ENCODE peak calls at places on chromosomes 5 and 9, in seven cellular contexts. W is GM23338, H is kidney, B is A549, P is RWPE2, G is Peyer's patch, U is choroid plexus epithelial cell. X is an unnamed sample.

GRCh38 chr9:129109952-129110739 is 447 bp downstream of the CRAT start:
- DNase-seq in P (no peak), H (peak), U (no peak), B (peak), G (no peak), W (peak), X (no peak)

GRCh38 chr5:59608745-59609144 is 284.8 kb downstream of the PDE4D start:
- DNase-seq in U (peak), P (no peak), B (no peak), H (no peak), W (no peak), G (no peak), X (no peak)

GRCh38 chr9:89734561-89734960 is 129.7 kb downstream of the GADD45G start:
- DNase-seq in U (no peak), G (no peak), W (no peak), H (peak), B (no peak), P (no peak), X (no peak)

GRCh38 chr9:114591206-114591853 is 3.8 kb downstream of the ATP6V1G1 start:
- DNase-seq in U (peak), G (no peak), B (no peak), P (no peak), W (no peak), H (no peak), X (no peak)

GRCh38 chr5:40689442-40689841 is 9.7 kb downstream of the PTGER4 start:
- DNase-seq in U (peak), W (no peak), B (peak), G (no peak), H (no peak), P (no peak), X (peak)

GRCh38 chr9:14321517-14322125 is 7.7 kb upstream of the NFIB start:
- DNase-seq in U (peak), B (no peak), P (no peak), H (no peak), G (no peak), W (peak), X (no peak)

GRCh38 chr5:112411903-112412302 is 7.2 kb downstream of the EPB41L4A start:
- DNase-seq in H (no peak), W (no peak), G (no peak), B (no peak), P (no peak), U (no peak), X (no peak)

GRCh38 chr9:97809666-97810344 is 43.2 kb upstream of the FOXE1 start:
- DNase-seq in G (no peak), W (peak), U (no peak), H (no peak), B (no peak), P (no peak), X (no peak)

GRCh38 chr5:127358782-127359181 is 68.2 kb downstream of the MEGF10 start:
- DNase-seq in B (no peak), W (no peak), P (no peak), G (no peak), U (peak), H (no peak), X (no peak)

GRCh38 chr9:93345630-93346239 is 105.8 kb upstream of the FAM120A start:
- DNase-seq in P (no peak), B (no peak), G (no peak), U (no peak), H (no peak), W (no peak), X (no peak)

GRCh38 chr9:105359899-105360298 is 87.9 kb upstream of the FSD1L start:
- DNase-seq in P (no peak), B (no peak), H (no peak), W (no peak), G (no peak), U (peak), X (peak)

GRCh38 chr5:132055808-132056609 is 4.4 kb upstream of the IL3 start:
- DNase-seq in U (no peak), G (peak), H (peak), P (peak), B (no peak), W (no peak), X (no peak)

GRCh38 chr5:135999396-136000139 is 29.2 kb upstream of the TGFBI start:
- DNase-seq in G (no peak), P (no peak), U (peak), W (no peak), B (peak), H (no peak), X (no peak)

GRCh38 chr5:149853019-149853648 is 91.5 kb downstream of the PDE6A start:
- DNase-seq in B (peak), P (no peak), U (peak), H (no peak), G (peak), W (peak), X (peak)

GRCh38 chr9:33187519-33188218 is 20.5 kb upstream of the B4GALT1 start:
- DNase-seq in H (no peak), G (no peak), U (peak), W (no peak), B (no peak), P (no peak), X (peak)

GRCh38 chr5:68178579-68178978 is 37.0 kb upstream of the PIK3R1 start:
- DNase-seq in G (no peak), P (peak), H (no peak), U (peak), B (peak), W (no peak), X (no peak)

GRCh38 chr5:78151594-78152271 is 142.8 kb downstream of the AP3B1 start:
- DNase-seq in U (no peak), W (no peak), P (no peak), B (no peak), H (no peak), G (no peak), X (no peak)

GRCh38 chr5:180739958-180740357 is at the start of gene OR2Y1:
- DNase-seq in U (no peak), W (no peak), P (no peak), G (no peak), B (no peak), H (no peak), X (no peak)

GRCh38 chr5:171534009-171534895 is 114.8 kb downstream of the FGF18 start:
- DNase-seq in W (no peak), P (no peak), U (no peak), G (no peak), B (no peak), H (no peak), X (no peak)

GRCh38 chr5:44389410-44389879 is at the start of gene FGF10:
- DNase-seq in W (peak), G (no peak), P (no peak), U (no peak), H (peak), B (no peak), X (no peak)

GRCh38 chr9:134773842-134774241 is 106.8 kb upstream of the FCN2 start:
- DNase-seq in B (no peak), G (no peak), W (no peak), U (no peak), H (no peak), P (no peak), X (no peak)

GRCh38 chr9:6680797-6681146 is 35.2 kb upstream of the GLDC start:
- DNase-seq in P (peak), U (peak), B (peak), W (peak), H (peak), G (peak), X (no peak)

GRCh38 chr5:138065102-138065501 is 18.7 kb upstream of the WNT8A start:
- DNase-seq in W (peak), B (peak), U (no peak), G (no peak), H (no peak), P (no peak), X (no peak)

GRCh38 chr9:105483618-105484017 is 35.8 kb downstream of the FSD1L start:
- DNase-seq in H (no peak), B (no peak), G (no peak), W (no peak), P (no peak), U (no peak), X (no peak)

GRCh38 chr9:92393686-92394085 is 10.7 kb downstream of the OGN start:
- DNase-seq in B (no peak), P (no peak), U (no peak), G (no peak), H (no peak), W (no peak), X (no peak)

GRCh38 chr5:178538624-178539344 is 51.4 kb downstream of the COL23A1 start:
- DNase-seq in H (peak), W (no peak), U (peak), B (no peak), G (no peak), P (no peak), X (peak)

GRCh38 chr5:122259995-122260394 is 52.0 kb upstream of the SNCAIP start:
- DNase-seq in P (no peak), H (peak), U (peak), G (no peak), W (no peak), B (peak), X (no peak)

GRCh38 chr5:41883243-41883642 is 13.0 kb upstream of the OXCT1 start:
- DNase-seq in G (no peak), U (no peak), W (no peak), H (peak), P (no peak), B (no peak), X (no peak)

GRCh38 chr5:149445739-149446369 is 66.8 kb upstream of the IL17B start:
- DNase-seq in U (peak), W (no peak), P (no peak), H (no peak), B (peak), G (no peak), X (peak)

GRCh38 chr9:133161542-133161950 is 2.2 kb downstream of the GBGT1 start:
- DNase-seq in U (no peak), H (no peak), W (no peak), P (no peak), G (no peak), B (no peak), X (no peak)
- H3K4me3 ChIP-seq in U (no peak), H (no peak), W (no peak), P (no peak), G (no peak), B (no peak), X (no peak)

GRCh38 chr5:73236541-73237128 is 63.6 kb downstream of the TMEM174 start:
- DNase-seq in H (no peak), B (no peak), W (no peak), U (no peak), G (no peak), P (no peak), X (no peak)

GRCh38 chr5:73233053-73233460 is 60.1 kb downstream of the TMEM174 start:
- DNase-seq in H (no peak), W (no peak), G (no peak), U (no peak), P (no peak), B (no peak), X (no peak)

GRCh38 chr5:73233461-73234151 is 60.6 kb downstream of the TMEM174 start:
- DNase-seq in W (peak), G (no peak), B (no peak), P (no peak), U (peak), H (peak), X (no peak)

GRCh38 chr5:73232266-73233041 is 59.5 kb downstream of the TMEM174 start:
- DNase-seq in W (peak), G (no peak), P (no peak), H (no peak), B (no peak), U (no peak), X (no peak)

DNA sequence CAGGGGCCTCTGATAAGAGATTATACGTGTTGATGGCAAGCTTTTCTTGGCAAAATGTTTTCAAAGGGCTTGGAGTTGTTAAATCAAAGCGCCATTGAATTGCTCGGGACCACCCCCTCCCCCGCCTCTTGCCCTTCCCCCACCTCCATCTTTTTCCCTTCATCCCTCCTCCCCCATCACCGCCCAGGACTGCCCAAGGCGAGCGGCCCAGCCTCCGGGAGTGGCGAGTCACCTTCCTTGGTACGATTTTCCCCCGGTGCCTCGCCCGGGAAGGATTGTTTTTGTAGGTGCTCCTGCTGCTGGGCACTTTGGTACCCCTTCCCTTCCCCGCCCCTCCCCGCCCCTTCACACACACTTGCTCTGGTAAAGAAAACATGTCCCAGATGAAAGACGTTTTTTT is 61.2 kb downstream of the TMEM174 start:
- DNase-seq in B (no peak), U (no peak), G (no peak), W (peak), H (no peak), P (no peak), X (no peak)
- H3K4me3 ChIP-seq in B (no peak), U (peak), G (peak), W (peak), H (peak), P (no peak), X (no peak)

DNA sequence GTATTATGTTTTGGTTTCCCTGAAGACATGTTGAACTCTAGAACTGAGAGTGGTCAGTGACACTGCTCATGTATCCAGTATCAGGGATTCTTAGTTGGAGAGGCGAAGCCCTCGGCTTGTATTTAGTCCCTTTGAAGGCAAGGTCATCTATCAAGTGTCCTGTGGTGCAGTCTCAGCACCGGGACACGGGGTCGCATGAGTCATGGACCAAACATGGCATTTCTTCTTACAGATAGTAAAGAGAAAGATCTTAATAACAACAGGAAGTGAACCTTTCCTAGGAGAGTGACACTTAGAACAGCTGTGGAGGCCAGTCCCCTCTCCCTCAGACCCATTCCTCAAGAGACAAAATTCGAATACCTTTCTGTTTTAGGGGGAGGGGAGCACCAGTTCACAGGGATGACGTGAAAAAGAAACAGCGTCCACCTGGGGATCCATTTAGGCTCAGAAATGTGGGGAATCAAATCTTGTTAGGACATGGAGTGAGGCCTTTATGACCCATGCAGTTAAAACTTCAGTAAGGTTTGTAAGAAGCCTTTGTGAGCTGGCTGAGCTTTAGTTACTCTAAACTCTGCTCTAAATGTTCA is 86.5 kb downstream of the ADGRV1 start:
- DNase-seq in B (peak), H (no peak), W (peak), U (peak), P (no peak), G (no peak), X (no peak)
- H3K4me3 ChIP-seq in B (no peak), H (no peak), W (no peak), U (no peak), P (no peak), G (no peak), X (no peak)

DNA sequence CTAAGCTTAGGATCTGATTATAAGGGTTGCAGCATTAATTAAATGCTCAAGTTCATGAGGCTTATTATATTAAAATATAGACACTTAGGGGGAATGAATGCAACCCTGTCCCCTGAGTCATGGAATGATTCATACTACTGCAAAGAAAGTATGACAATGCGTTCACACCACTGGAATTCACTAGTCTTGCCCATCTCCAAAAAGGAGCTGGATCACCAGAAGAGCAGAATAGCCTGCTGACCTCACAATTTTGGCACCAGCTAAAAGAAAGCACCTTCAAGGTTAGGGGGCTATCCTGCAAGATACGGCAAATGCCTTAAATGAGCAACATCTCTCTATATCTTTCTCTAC is 32.0 kb upstream of the TMED7 start:
- DNase-seq in U (peak), H (no peak), B (peak), G (no peak), W (no peak), P (no peak), X (peak)
- H3K4me3 ChIP-seq in U (no peak), H (no peak), B (no peak), G (no peak), W (no peak), P (no peak), X (no peak)

X was measured in astrocyte of the cerebellum.